ENCODE peak calls at places on chromosomes 5 and 9, in ten cellular contexts. W, Z, I, T, L, P, Q, N, B and J are unnamed samples.

GRCh38 chr9:122695696-122696095 is 20.8 kb downstream of the OR1L3 start:
- DNase-seq in W (no peak), Z (no peak), I (no peak), T (no peak), L (no peak), P (peak), Q (no peak), N (no peak), B (peak), J (no peak)

GRCh38 chr9:20040991-20041606 is 252.3 kb upstream of the SLC24A2 start:
- DNase-seq in W (no peak), Z (no peak), I (no peak), T (no peak), L (no peak), P (no peak), Q (no peak), N (no peak), B (no peak), J (no peak)

GRCh38 chr9:23342296-23342695 is 483.7 kb downstream of the ELAVL2 start:
- DNase-seq in W (no peak), Z (no peak), I (no peak), T (no peak), L (no peak), P (no peak), Q (no peak), N (peak), B (no peak), J (no peak)

GRCh38 chr9:91659529-91660294 is 236.1 kb upstream of the NFIL3 start:
- DNase-seq in W (no peak), Z (peak), I (no peak), T (peak), L (no peak), P (peak), Q (peak), N (no peak), B (peak), J (peak)

GRCh38 chr9:116471093-116471906 is 215.8 kb upstream of the TRIM32 start:
- DNase-seq in W (no peak), Z (peak), I (no peak), T (peak), L (no peak), P (no peak), Q (peak), N (peak), B (no peak), J (no peak)

GRCh38 chr9:94697972-94698581 is 28.4 kb upstream of the AOPEP start:
- DNase-seq in W (no peak), Z (peak), I (no peak), T (peak), L (no peak), P (no peak), Q (no peak), N (peak), B (peak), J (no peak)

GRCh38 chr5:78553991-78554390 is 94.6 kb downstream of the LHFPL2 start:
- DNase-seq in W (no peak), Z (no peak), I (no peak), T (no peak), L (no peak), P (no peak), Q (no peak), N (no peak), B (no peak), J (no peak)

GRCh38 chr9:68552700-68553099 is 12.0 kb upstream of the TMEM252 start:
- DNase-seq in W (no peak), Z (no peak), I (peak), T (no peak), L (no peak), P (peak), Q (no peak), N (peak), B (peak), J (no peak)

GRCh38 chr5:159901308-159901707 is 15.0 kb upstream of the ADRA1B start:
- DNase-seq in W (no peak), Z (no peak), I (no peak), T (no peak), L (no peak), P (no peak), Q (no peak), N (no peak), B (no peak), J (no peak)

GRCh38 chr5:116363780-116364179 is 210.8 kb downstream of the SEMA6A start:
- DNase-seq in W (no peak), Z (no peak), I (no peak), T (no peak), L (no peak), P (no peak), Q (no peak), N (no peak), B (no peak), J (no peak)